ENCODE peak calls at places on chromosomes 11 and 22, in six cellular contexts. One of them, this sample, is unnamed.

GRCh38 chr22:39710380-39711117 is 140.0 kb downstream of the CACNA1I start:
- DNase-seq in pulmonary artery endothelial cell: no peak
- DNase-seq in NCI-H1092: no peak
- DNase-seq in prostate gland: no peak
- DNase-seq in lung microvascular endothelial cell: no peak
- DNase-seq in left lung: no peak
- DNase-seq in this sample: no peak

GRCh38 chr22:37533995-37534394 is 14.8 kb upstream of the CARD10 start:
- DNase-seq in pulmonary artery endothelial cell: no peak
- DNase-seq in NCI-H1092: no peak
- DNase-seq in prostate gland: no peak
- DNase-seq in lung microvascular endothelial cell: peak
- DNase-seq in left lung: no peak
- DNase-seq in this sample: peak

GRCh38 chr11:71459076-71459766 is 6.2 kb downstream of the NADSYN1 start:
- DNase-seq in pulmonary artery endothelial cell: no peak
- DNase-seq in NCI-H1092: no peak
- DNase-seq in prostate gland: no peak
- DNase-seq in lung microvascular endothelial cell: no peak
- DNase-seq in left lung: no peak
- DNase-seq in this sample: no peak

GRCh38 chr22:39727541-39727940 is 157.0 kb downstream of the CACNA1I start:
- DNase-seq in pulmonary artery endothelial cell: no peak
- DNase-seq in NCI-H1092: no peak
- DNase-seq in prostate gland: no peak
- DNase-seq in lung microvascular endothelial cell: peak
- DNase-seq in left lung: peak
- DNase-seq in this sample: no peak

GRCh38 chr11:5690216-5690615 is 626 bp downstream of the TRIM22 start:
- DNase-seq in pulmonary artery endothelial cell: peak
- DNase-seq in NCI-H1092: no peak
- DNase-seq in prostate gland: no peak
- DNase-seq in lung microvascular endothelial cell: peak
- DNase-seq in left lung: no peak
- DNase-seq in this sample: no peak

GRCh38 chr11:117378966-117379865 is 51.6 kb downstream of the CEP164 start:
- DNase-seq in pulmonary artery endothelial cell: peak
- DNase-seq in NCI-H1092: no peak
- DNase-seq in prostate gland: no peak
- DNase-seq in lung microvascular endothelial cell: peak
- DNase-seq in left lung: no peak
- DNase-seq in this sample: no peak

GRCh38 chr11:7671347-7671746 is 2.0 kb downstream of the CYB5R2 start:
- DNase-seq in pulmonary artery endothelial cell: no peak
- DNase-seq in NCI-H1092: no peak
- DNase-seq in prostate gland: peak
- DNase-seq in lung microvascular endothelial cell: no peak
- DNase-seq in left lung: no peak
- DNase-seq in this sample: no peak

GRCh38 chr22:20131856-20132685 is 467 bp downstream of the ZDHHC8 start:
- DNase-seq in pulmonary artery endothelial cell: no peak
- DNase-seq in NCI-H1092: no peak
- DNase-seq in prostate gland: no peak
- DNase-seq in lung microvascular endothelial cell: peak
- DNase-seq in left lung: peak
- DNase-seq in this sample: no peak

GRCh38 chr22:45284705-45285305 is at the start of gene UPK3A:
- DNase-seq in pulmonary artery endothelial cell: no peak
- DNase-seq in NCI-H1092: no peak
- DNase-seq in prostate gland: peak
- DNase-seq in lung microvascular endothelial cell: no peak
- DNase-seq in left lung: peak
- DNase-seq in this sample: no peak

GRCh38 chr11:45028921-45029680 is 78.4 kb upstream of the TP53I11 start:
- DNase-seq in pulmonary artery endothelial cell: no peak
- DNase-seq in NCI-H1092: no peak
- DNase-seq in prostate gland: no peak
- DNase-seq in lung microvascular endothelial cell: no peak
- DNase-seq in left lung: no peak
- DNase-seq in this sample: no peak

GRCh38 chr22:21087119-21087518 is 41.4 kb downstream of the LRRC74B start:
- DNase-seq in pulmonary artery endothelial cell: no peak
- DNase-seq in NCI-H1092: no peak
- DNase-seq in prostate gland: no peak
- DNase-seq in lung microvascular endothelial cell: no peak
- DNase-seq in left lung: no peak
- DNase-seq in this sample: no peak

GRCh38 chr11:112382561-112382960 is 121.9 kb upstream of the PLET1 start:
- DNase-seq in pulmonary artery endothelial cell: no peak
- DNase-seq in NCI-H1092: no peak
- DNase-seq in prostate gland: no peak
- DNase-seq in lung microvascular endothelial cell: no peak
- DNase-seq in left lung: no peak
- DNase-seq in this sample: no peak

GRCh38 chr11:6418199-6418957 is 516 bp downstream of the APBB1 start:
- DNase-seq in pulmonary artery endothelial cell: no peak
- DNase-seq in NCI-H1092: no peak
- DNase-seq in prostate gland: no peak
- DNase-seq in lung microvascular endothelial cell: peak
- DNase-seq in left lung: no peak
- DNase-seq in this sample: no peak

GRCh38 chr11:63769044-63769718 is 606 bp upstream of the ZFTA start:
- DNase-seq in pulmonary artery endothelial cell: no peak
- DNase-seq in NCI-H1092: no peak
- DNase-seq in prostate gland: no peak
- DNase-seq in lung microvascular endothelial cell: peak
- DNase-seq in left lung: peak
- DNase-seq in this sample: no peak

GRCh38 chr22:26589367-26589844 is 526 bp downstream of the TPST2 start:
- DNase-seq in pulmonary artery endothelial cell: no peak
- DNase-seq in NCI-H1092: no peak
- DNase-seq in prostate gland: no peak
- DNase-seq in lung microvascular endothelial cell: peak
- DNase-seq in left lung: no peak
- DNase-seq in this sample: no peak

GRCh38 chr22:50296658-50297490 is 10.6 kb downstream of the PLXNB2 start:
- DNase-seq in pulmonary artery endothelial cell: no peak
- DNase-seq in NCI-H1092: no peak
- DNase-seq in prostate gland: no peak
- DNase-seq in lung microvascular endothelial cell: no peak
- DNase-seq in left lung: no peak
- DNase-seq in this sample: no peak

GRCh38 chr22:21681566-21682370 is 16.0 kb downstream of the PPIL2 start:
- DNase-seq in pulmonary artery endothelial cell: no peak
- DNase-seq in NCI-H1092: no peak
- DNase-seq in prostate gland: no peak
- DNase-seq in lung microvascular endothelial cell: no peak
- DNase-seq in left lung: peak
- DNase-seq in this sample: no peak

GRCh38 chr22:28043269-28043668 is 124.2 kb upstream of the PITPNB start:
- DNase-seq in pulmonary artery endothelial cell: no peak
- DNase-seq in NCI-H1092: no peak
- DNase-seq in prostate gland: no peak
- DNase-seq in lung microvascular endothelial cell: no peak
- DNase-seq in left lung: no peak
- DNase-seq in this sample: no peak

GRCh38 chr11:129720156-129720555 is 95.5 kb upstream of the TMEM45B start:
- DNase-seq in pulmonary artery endothelial cell: no peak
- DNase-seq in NCI-H1092: no peak
- DNase-seq in prostate gland: no peak
- DNase-seq in lung microvascular endothelial cell: no peak
- DNase-seq in left lung: no peak
- DNase-seq in this sample: no peak

GRCh38 chr11:64259533-64260067 is 8.3 kb downstream of the PLCB3 start:
- DNase-seq in pulmonary artery endothelial cell: no peak
- DNase-seq in NCI-H1092: no peak
- DNase-seq in prostate gland: no peak
- DNase-seq in lung microvascular endothelial cell: no peak
- DNase-seq in left lung: no peak
- DNase-seq in this sample: no peak

GRCh38 chr11:121687961-121688566 is 235.3 kb upstream of the SORL1-AS1 start:
- DNase-seq in pulmonary artery endothelial cell: no peak
- DNase-seq in NCI-H1092: peak
- DNase-seq in prostate gland: no peak
- DNase-seq in lung microvascular endothelial cell: no peak
- DNase-seq in left lung: no peak
- DNase-seq in this sample: peak

GRCh38 chr11:34356130-34356529 is 1.7 kb downstream of the ABTB2 start:
- DNase-seq in pulmonary artery endothelial cell: no peak
- DNase-seq in NCI-H1092: no peak
- DNase-seq in prostate gland: no peak
- DNase-seq in lung microvascular endothelial cell: no peak
- DNase-seq in left lung: no peak
- DNase-seq in this sample: no peak

GRCh38 chr11:67355023-67355793 is 1.9 kb upstream of the POLD4 start:
- DNase-seq in pulmonary artery endothelial cell: no peak
- DNase-seq in NCI-H1092: no peak
- DNase-seq in prostate gland: no peak
- DNase-seq in lung microvascular endothelial cell: no peak
- DNase-seq in left lung: no peak
- DNase-seq in this sample: no peak